ENCODE peak calls at places on chromosomes 6 and 20, in four cellular contexts. J is PC-3, P is GM23248, Y is GM23338. T is an unnamed sample.

GRCh38 chr6:19851273-19852089 is 14.3 kb downstream of the ID4 start:
- DNase-seq in Y (peak), P (peak), J (peak), T (peak)

GRCh38 chr6:24493945-24494725 is 634 bp upstream of the ALDH5A1 start:
- DNase-seq in P (no peak), Y (no peak), J (no peak), T (peak)

GRCh38 chr6:147322299-147323162 is 118.3 kb downstream of the STXBP5 start:
- DNase-seq in J (no peak), Y (no peak), P (peak), T (peak)

GRCh38 chr6:313917-314316 is 21.6 kb downstream of the DUSP22 start:
- DNase-seq in P (no peak), J (no peak), Y (no peak), T (no peak)

GRCh38 chr20:40416274-40416673 is 272.8 kb downstream of the MAFB start:
- DNase-seq in P (peak), Y (no peak), J (peak), T (no peak)

GRCh38 chr6:137362878-137363804 is 131.1 kb downstream of the OLIG3 start:
- DNase-seq in J (no peak), P (no peak), Y (no peak), T (no peak)

GRCh38 chr6:139641412-139641811 is 267.0 kb upstream of the CITED2 start:
- DNase-seq in J (no peak), Y (no peak), P (no peak), T (no peak)

GRCh38 chr6:23533954-23534725 is 591.9 kb upstream of the NRSN1 start:
- DNase-seq in P (peak), Y (no peak), J (peak), T (no peak)

GRCh38 chr6:42453649-42454427 is 2.1 kb upstream of the TRERF1 start:
- DNase-seq in P (peak), J (no peak), Y (peak), T (peak)

GRCh38 chr20:32576560-32576959 is 8.6 kb downstream of the NOL4L start:
- DNase-seq in P (no peak), J (no peak), Y (no peak), T (no peak)

GRCh38 chr6:37816599-37817375 is 2.7 kb upstream of the ZFAND3 start:
- DNase-seq in Y (peak), P (no peak), J (no peak), T (no peak)

GRCh38 chr6:30259140-30260035 is 46.2 kb upstream of the TRIM26 start:
- DNase-seq in Y (peak), J (peak), P (peak), T (peak)

GRCh38 chr6:119078449-119079287 is at the start of gene FAM184A:
- DNase-seq in J (peak), Y (peak), P (peak), T (peak)

GRCh38 chr20:58103961-58104360 is 124.5 kb downstream of the ANKRD60 start:
- DNase-seq in J (no peak), Y (no peak), P (no peak), T (no peak)

GRCh38 chr20:47057661-47058060 is 163.0 kb downstream of the EYA2 start:
- DNase-seq in Y (no peak), P (no peak), J (no peak), T (no peak)

GRCh38 chr6:28165566-28165965 is 23.9 kb downstream of the ZKSCAN8 start:
- DNase-seq in P (no peak), J (no peak), Y (no peak), T (no peak)

GRCh38 chr6:157380458-157380778 is 572 bp upstream of the ZDHHC14 start:
- DNase-seq in J (no peak), Y (peak), P (no peak), T (no peak)

GRCh38 chr6:157379656-157380457 is 1.1 kb upstream of the ZDHHC14 start:
- DNase-seq in P (peak), J (peak), Y (peak), T (peak)

GRCh38 chr6:157380779-157381561 is at the start of gene ZDHHC14:
- DNase-seq in J (peak), Y (peak), P (peak), T (peak)

GRCh38 chr6:157383471-157383870 is 2.5 kb downstream of the ZDHHC14 start:
- DNase-seq in P (no peak), Y (no peak), J (no peak), T (no peak)

DNA sequence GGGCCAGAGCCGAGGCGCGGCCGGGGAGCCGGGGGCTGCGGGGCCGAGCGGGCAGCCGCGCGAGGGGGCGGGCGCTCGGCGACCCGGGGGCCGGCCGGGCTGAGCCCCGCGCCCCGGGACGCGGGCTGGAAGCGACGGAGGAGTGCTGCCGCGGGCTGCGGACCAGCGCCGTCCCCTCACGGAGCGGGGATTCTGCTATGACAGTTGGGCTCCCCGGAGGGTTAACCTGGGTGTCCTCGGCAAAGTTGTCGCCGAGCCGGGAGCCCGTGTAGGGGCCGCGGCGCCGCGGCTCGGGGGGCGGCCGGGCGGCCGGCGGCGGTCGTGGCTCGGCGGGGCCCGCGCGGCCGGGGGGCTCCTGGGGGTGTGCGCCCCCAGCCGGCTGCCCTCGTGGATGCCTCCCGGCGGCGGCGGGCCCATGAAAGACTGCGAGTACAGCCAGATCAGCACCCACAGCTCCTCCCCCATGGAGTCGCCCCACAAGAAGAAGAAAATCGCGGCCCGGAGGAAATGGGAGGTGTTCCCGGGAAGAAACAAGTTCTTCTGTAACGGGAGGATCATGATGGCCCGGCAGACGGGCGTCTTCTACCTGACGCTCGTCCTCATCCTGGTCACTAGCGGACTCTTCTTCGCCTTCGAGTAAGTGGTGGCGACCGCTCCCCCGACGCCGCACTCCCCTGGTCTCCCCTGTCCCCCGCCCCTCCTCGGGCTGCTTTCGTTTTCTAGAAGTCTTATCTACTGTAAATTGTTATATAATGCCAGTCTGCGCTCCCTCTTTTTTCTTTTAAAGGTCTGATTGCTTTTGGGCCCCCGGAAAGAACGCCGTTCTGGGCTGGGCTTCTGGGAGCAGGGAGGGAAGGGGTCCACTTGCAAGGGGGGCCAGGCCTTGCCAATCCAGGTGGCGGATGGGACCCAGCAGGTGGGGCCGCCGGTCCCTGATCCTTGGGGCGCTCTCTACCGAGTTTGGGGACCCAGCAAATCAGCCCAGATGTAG is 936 bp downstream of the ZDHHC14 start:
- DNase-seq in Y (peak), J (peak), P (peak), T (peak)
- H3K27ac ChIP-seq in Y (no peak), J (no peak), P (peak), T (no peak)

GRCh38 chr20:39358052-39358451 is 395.9 kb downstream of the DHX35 start:
- DNase-seq in J (no peak), P (no peak), Y (no peak), T (no peak)
- H2AFZ ChIP-seq in J (no peak), P (no peak), Y (no peak), T (no peak)

DNA sequence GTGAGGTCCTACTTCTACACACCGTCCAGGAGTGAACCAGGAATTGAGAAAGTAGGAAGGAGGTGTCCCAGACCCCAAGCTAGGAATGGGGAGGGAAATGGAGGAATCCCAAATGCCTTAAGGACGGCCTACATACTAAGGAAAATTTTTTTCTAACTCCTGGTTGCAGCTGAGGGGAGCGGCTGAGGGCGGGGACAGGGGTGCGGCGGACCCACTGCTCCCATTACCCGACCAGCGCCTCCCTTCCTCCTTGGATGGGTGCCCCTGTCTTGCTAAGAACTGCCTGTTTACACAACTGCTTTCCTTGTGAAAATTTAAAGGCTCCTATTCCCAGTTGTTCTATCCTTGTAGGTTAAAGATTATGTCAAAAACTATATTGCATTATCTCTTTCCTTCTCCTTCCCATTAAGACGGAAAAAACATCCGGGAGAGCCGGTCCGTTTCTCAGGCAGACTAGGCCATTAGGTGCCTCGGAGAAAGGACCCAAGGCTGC is 699 bp upstream of the HSPA1B start:
- DNase-seq in J (no peak), P (peak), Y (peak), T (peak)
- H3K4me3 ChIP-seq in J (peak), P (peak), Y (peak), T (peak)

DNA sequence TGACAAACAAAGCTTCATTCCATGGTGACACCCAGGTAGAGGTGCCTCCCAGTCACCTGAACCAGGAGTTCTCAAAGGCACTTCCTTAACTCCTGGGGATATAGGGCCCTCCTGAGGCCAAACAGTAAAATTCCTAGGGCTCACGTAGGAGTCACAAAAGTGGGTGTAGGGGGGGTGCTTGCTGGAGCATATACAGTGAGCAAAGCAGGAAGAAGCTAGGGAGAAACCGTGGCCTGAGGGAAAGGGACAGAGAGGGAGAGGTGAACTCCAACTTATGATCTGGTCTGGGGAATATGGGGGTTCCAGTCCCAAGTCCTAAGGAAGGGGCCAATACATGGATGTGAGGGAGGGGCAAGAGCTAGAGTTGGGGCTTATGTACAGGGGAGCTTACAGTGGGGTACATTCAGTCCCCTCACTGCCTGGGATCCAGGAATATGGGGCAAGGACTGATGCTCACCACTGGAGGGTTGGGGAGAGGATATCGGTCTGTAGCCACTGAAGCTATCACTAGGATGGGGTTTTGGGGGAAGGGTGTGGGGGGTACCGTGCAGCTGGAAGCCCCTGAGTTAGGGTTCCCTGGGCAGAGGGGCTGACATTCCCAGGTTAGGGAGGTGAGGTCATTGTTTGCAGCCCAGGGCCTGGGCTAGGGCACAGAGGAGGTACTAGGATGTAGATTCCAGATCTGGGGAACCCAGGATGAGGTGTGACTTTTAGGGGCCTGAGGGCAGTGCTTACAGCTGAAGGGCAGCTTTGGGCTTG is 950 bp downstream of the PEDS1 start:
- DNase-seq in Y (peak), P (peak), J (peak), T (peak)
- H3K27ac ChIP-seq in Y (no peak), P (peak), J (peak), T (peak)

DNA sequence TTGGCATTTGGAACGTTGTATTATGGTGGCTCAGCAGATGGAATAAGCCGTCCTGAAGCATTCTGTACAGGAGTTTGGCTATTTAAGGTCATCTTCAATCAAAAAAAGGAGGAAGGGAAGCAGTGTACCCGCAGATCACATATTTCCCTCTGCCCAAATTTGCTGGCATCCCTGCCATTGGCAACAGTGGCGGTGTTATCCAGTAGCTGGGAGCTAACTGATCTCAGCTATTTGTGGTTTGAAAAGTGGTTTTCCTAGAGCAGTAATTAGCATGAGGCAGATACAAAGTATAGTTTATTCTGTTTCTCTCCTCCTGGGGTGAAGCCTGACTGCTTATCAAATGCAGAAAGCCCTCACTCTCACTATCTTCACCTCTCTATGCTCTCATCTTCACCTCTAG is 576.8 kb downstream of the QKI start:
- DNase-seq in Y (no peak), J (no peak), P (no peak), T (no peak)
- H2AFZ ChIP-seq in Y (peak), J (no peak), P (no peak), T (no peak)

GRCh38 chr6:132202569-132202968 is 198.7 kb downstream of the MOXD1 start:
- DNase-seq in J (no peak), P (peak), Y (no peak), T (peak)

GRCh38 chr6:132194529-132194928 is 206.7 kb downstream of the MOXD1 start:
- DNase-seq in Y (no peak), P (no peak), J (no peak), T (no peak)

GRCh38 chr6:132198896-132199295 is 202.4 kb downstream of the MOXD1 start:
- DNase-seq in P (peak), Y (no peak), J (peak), T (no peak)

GRCh38 chr6:132199343-132199742 is 201.9 kb downstream of the MOXD1 start:
- DNase-seq in P (peak), Y (no peak), J (peak), T (peak)

GRCh38 chr6:132198040-132198439 is 203.2 kb downstream of the MOXD1 start:
- DNase-seq in J (peak), Y (no peak), P (peak), T (peak)
- H3K4me3 ChIP-seq in J (no peak), Y (no peak), P (no peak), T (no peak)

DNA sequence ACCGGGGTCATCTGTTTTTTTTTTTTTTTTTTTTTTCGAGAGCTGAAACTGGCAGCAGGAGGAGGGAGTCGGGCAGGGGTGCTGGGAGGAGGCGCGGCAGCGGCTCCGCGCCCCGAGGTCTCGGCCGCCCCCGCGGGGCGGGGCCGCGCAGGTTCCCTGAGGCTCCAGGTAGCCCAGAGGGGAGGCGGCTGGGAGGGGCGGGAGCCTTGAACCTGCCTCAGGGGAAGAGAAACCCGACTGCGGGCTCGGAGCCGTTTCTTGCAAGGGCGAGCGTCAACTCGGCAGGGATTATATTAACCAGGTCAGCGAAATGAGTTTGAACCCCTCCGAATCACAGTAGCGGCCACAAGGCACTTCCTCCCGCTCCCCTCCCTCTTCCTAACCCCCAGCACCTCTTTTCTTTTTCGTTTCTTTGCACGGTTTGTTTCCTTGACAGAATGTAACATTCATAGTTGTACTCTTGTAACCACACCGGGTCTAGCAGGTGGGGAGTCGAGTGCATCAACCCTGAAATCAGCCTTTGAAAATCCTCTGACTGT is 2.0 kb downstream of the MYB start:
- DNase-seq in P (peak), J (peak), Y (peak), T (peak)
- H3K27ac ChIP-seq in P (no peak), J (no peak), Y (no peak), T (no peak)

T was measured in osteoblast.